ENCODE peak calls at places on chromosome 4, in four cellular contexts. G, U, P and N are unnamed samples.

GRCh38 chr4:72935462-72935861 is 134.1 kb downstream of the COX18 start:
- DNase-seq in G (no peak), U (no peak), P (no peak), N (no peak)

GRCh38 chr4:146252941-146253340 is 38.6 kb downstream of the REELD1 start:
- DNase-seq in G (peak; percentile 25), U (no peak), P (no peak), N (no peak)

GRCh38 chr4:20017439-20017838 is 234.3 kb upstream of the SLIT2 start:
- DNase-seq in G (no peak), U (no peak), P (no peak), N (no peak)

GRCh38 chr4:125013891-125014290 is 300.9 kb upstream of the FAT4 start:
- DNase-seq in G (no peak), U (no peak), P (no peak), N (no peak)

GRCh38 chr4:156052116-156052515 is 98.5 kb upstream of the CTSO start:
- DNase-seq in G (no peak), U (no peak), P (no peak), N (no peak)

GRCh38 chr4:20305976-20306375 is 54.3 kb downstream of the SLIT2 start:
- DNase-seq in G (no peak), U (no peak), P (no peak), N (no peak)

GRCh38 chr4:183348706-183349659 is 26.8 kb upstream of the CLDN24 start:
- DNase-seq in G (no peak), U (peak; percentile 64), P (no peak), N (no peak)

GRCh38 chr4:158458271-158458895 is 63.3 kb upstream of the RXFP1 start:
- DNase-seq in G (no peak), U (no peak), P (no peak), N (no peak)

GRCh38 chr4:147049940-147050852 is 104.5 kb upstream of the TTC29 start:
- DNase-seq in G (no peak), U (no peak), P (no peak), N (no peak)

GRCh38 chr4:31334086-31334910 is 614.1 kb downstream of the PCDH7 start:
- DNase-seq in G (no peak), U (no peak), P (no peak), N (no peak)

GRCh38 chr4:52711271-52711670 is 40.0 kb downstream of the ERVMER34-1 start:
- DNase-seq in G (no peak), U (no peak), P (no peak), N (no peak)

GRCh38 chr4:2934077-2934812 is 29.0 kb downstream of the NOP14 start:
- DNase-seq in G (no peak), U (peak; percentile 92), P (no peak), N (no peak)

GRCh38 chr4:3871181-3871852 is 105.1 kb downstream of the ADRA2C start:
- DNase-seq in G (no peak), U (peak; percentile 53), P (no peak), N (no peak)

GRCh38 chr4:171676555-171677215 is 136.5 kb upstream of the GALNTL6 start:
- DNase-seq in G (no peak), U (no peak), P (peak; percentile 59), N (no peak)

GRCh38 chr4:41327770-41328169 is 71.0 kb downstream of the UCHL1 start:
- DNase-seq in G (no peak), U (no peak), P (no peak), N (no peak)

GRCh38 chr4:119300072-119300387 is 21.9 kb downstream of the FABP2 start:
- DNase-seq in G (no peak), U (peak; percentile 29), P (peak; percentile 13), N (no peak)

GRCh38 chr4:3202836-3203820 is 45.8 kb upstream of the MSANTD1 start:
- DNase-seq in G (peak; percentile 56), U (no peak), P (no peak), N (no peak)

GRCh38 chr4:180650273-180650672 is 1592.9 kb upstream of the TENM3 start:
- DNase-seq in G (no peak), U (no peak), P (no peak), N (no peak)

GRCh38 chr4:12761694-12762093 is 722.4 kb downstream of the RAB28 start:
- DNase-seq in G (no peak), U (no peak), P (no peak), N (no peak)

GRCh38 chr4:38060829-38061431 is 100.7 kb downstream of the PTTG2 start:
- DNase-seq in G (no peak), U (no peak), P (no peak), N (no peak)

DNA sequence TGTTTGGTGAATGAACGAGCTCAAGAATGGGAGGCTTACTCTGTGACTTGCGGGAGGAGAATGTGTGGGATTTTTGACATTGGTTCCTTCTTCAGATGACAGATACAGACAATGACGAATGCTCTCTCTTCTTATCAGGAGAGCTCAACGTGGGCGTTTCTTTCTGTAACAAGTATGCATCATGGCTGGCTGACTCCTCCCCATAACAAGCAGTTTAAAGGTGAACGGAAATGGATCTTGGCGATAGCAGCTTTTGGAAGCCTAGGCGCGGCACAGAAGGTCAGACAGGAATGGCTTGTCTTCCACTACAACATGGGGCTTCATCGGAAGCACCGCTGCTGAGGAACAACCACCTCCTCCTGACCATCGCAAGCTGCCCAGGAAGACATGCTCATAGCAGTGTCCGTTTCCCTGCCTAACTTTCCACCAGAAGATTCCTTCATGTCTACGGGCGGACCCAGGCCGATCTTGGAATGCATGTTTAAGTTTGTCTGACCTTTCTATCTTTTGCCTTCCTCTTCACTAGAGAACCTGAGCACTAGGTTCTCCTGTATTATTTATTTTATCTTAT is 18.3 kb upstream of the ACSL1 start:
- DNase-seq in G (no peak), U (peak; percentile 87), P (no peak), N (no peak)
- TF ChIP-seq POLR2A in G (no peak), U (peak; percentile 88), P (no peak), N (no peak)

GRCh38 chr4:57102050-57102564 is 8.1 kb downstream of the IGFBP7 start:
- DNase-seq in G (peak; percentile 52), U (no peak), P (no peak), N (no peak)
- TF ChIP-seq ZBTB33 in G (no peak), U (no peak), P (no peak), N (no peak)

GRCh38 chr4:70705856-70706461 is 15.8 kb upstream of the RUFY3 start:
- DNase-seq in G (no peak), U (no peak), P (no peak), N (no peak)

GRCh38 chr4:70703695-70704332 is 15.5 kb downstream of the UTP3 start:
- DNase-seq in G (no peak), U (no peak), P (no peak), N (no peak)

GRCh38 chr4:70706516-70706915 is 15.2 kb upstream of the RUFY3 start:
- DNase-seq in G (no peak), U (no peak), P (no peak), N (no peak)

GRCh38 chr4:70705146-70705855 is 16.5 kb upstream of the RUFY3 start:
- DNase-seq in G (peak; percentile 52), U (peak; percentile 90), P (no peak), N (no peak)

GRCh38 chr4:70704333-70705145 is 16.2 kb downstream of the UTP3 start:
- DNase-seq in G (peak; percentile 67), U (peak; percentile 86), P (no peak), N (peak; percentile 42)
- TF ChIP-seq POLR2A in G (peak; percentile 75), U (peak; percentile 75), P (peak; percentile 18), N (no peak)

DNA sequence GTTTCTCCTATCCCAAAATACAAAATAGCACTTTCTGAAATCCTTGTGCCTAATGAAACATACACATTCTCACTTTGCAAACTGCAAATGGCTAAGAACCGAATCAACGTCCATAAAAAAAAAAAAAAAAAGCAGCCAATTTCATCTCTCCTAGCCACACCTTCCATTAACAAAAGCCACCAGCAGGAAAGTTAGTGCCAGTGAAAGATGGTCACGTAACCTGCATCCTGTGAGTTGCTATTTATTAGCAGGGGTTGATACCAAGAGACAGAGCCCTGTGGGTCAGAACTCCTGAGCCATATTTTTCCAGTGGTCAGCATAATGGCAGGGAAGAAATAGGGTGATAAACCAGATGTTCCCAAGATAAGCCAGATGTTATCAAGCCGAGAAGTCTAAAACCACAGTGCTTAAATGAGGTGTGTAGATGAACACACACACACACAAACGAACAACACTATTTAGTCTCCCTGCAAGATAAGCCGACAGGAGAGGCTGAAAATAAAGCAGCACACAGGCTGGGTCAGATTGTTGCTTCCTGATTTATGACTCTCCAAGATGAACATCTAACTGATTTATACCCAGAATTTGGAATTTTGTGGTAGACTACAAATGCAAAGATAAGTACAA is 11.5 kb downstream of the PPARGC1A start:
- DNase-seq in G (no peak), U (no peak), P (no peak), N (no peak)
- TF ChIP-seq ZBTB33 in G (no peak), U (no peak), P (no peak), N (no peak)

GRCh38 chr4:68907230-68907629 is 44.4 kb downstream of the UGT2A3 start:
- DNase-seq in G (no peak), U (no peak), P (no peak), N (no peak)

GRCh38 chr4:68907788-68908700 is 43.6 kb downstream of the UGT2A3 start:
- DNase-seq in G (peak; percentile 18), U (no peak), P (no peak), N (no peak)

GRCh38 chr4:68906238-68907137 is 45.1 kb downstream of the UGT2A3 start:
- DNase-seq in G (no peak), U (no peak), P (no peak), N (no peak)

GRCh38 chr4:68905598-68906237 is 45.9 kb downstream of the UGT2A3 start:
- DNase-seq in G (no peak), U (no peak), P (no peak), N (no peak)

GRCh38 chr4:68904786-68905185 is 46.8 kb downstream of the UGT2A3 start:
- DNase-seq in G (peak; percentile 20), U (no peak), P (peak; percentile 21), N (no peak)
- TF ChIP-seq POLR2A in G (no peak), U (no peak), P (no peak), N (no peak)

GRCh38 chr4:76216975-76217814 is 3.6 kb upstream of the SCARB2 start:
- DNase-seq in G (no peak), U (no peak), P (no peak), N (no peak)
- TF ChIP-seq ZBTB33 in G (no peak), U (no peak), P (no peak), N (no peak)

DNA sequence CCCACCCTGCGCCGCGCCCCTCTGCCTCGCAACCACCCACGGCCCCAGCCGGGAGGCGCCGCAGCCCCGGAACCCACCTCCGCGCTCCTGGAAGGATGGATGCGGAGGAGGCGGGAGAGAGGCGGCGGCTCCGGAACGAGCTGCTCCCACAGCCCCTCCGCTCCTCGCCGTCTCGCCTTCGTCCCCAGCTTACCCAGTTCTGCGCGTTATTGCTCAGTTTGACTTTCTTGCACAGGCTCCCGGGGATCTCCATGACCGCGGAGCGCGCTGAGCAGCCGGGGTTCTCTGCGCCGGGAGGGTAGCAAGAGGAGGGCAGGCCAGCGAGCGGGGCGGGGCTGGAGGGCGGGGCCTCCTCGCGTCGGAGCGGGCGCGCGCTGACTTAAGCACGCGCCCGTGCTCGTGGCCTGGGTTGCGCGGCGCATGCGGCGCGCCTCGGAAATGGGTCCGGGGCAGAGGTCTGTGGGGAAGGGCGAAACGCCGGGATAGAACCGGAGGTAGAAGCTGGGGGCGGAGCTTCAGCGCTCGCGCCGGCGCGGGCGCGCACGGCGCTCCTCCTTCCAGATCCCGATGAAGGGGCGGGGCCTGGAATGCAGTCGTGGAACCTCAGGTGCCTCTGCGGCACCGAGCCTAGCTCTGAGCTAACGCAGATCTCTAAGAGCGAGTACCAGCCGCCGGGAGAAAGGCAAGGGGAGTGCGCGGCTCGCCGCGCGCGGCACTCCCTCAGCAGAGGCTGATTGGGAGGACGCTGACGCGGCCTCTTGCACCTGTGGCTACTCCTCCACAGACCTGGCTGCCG is at the start of gene PAPSS1:
- DNase-seq in G (peak; percentile 93), U (peak; percentile 93), P (peak; percentile 81), N (peak; percentile 95)
- TF ChIP-seq POLR2A in G (peak; percentile 62), U (peak; percentile 79), P (peak; percentile 75), N (peak; percentile 78)